ENCODE peak calls at places on chromosomes 7 and 10, in seven cellular contexts. U is ascending aorta, G is progenitor cell of endocrine pancreas, N is ovary, R is bronchial epithelial cell, V is left lung, Y is fibroblast of mammary gland. E is an unnamed sample.

GRCh38 chr7:116231543-116232401 is 21.4 kb downstream of the TES start:
- DNase-seq in Y (peak; percentile 74), N (no peak), V (no peak), R (peak; percentile 68), U (no peak), G (no peak), E (no peak)

GRCh38 chr10:73865459-73866442 is 8.6 kb downstream of the CAMK2G start:
- DNase-seq in G (no peak), Y (no peak), N (no peak), V (peak; percentile 78), R (no peak), U (no peak), E (no peak)

GRCh38 chr10:107589081-107589480 is 424.6 kb upstream of the SORCS1 start:
- DNase-seq in G (no peak), Y (peak; percentile 1), N (no peak), V (no peak), R (peak; percentile 20), U (no peak), E (no peak)

GRCh38 chr10:119701861-119702260 is 24.0 kb upstream of the INPP5F start:
- DNase-seq in V (no peak), G (no peak), R (peak; percentile 57), Y (peak; percentile 47), U (no peak), N (no peak), E (no peak)

GRCh38 chr7:30474485-30474884 is 4.1 kb downstream of the NOD1 start:
- DNase-seq in Y (no peak), U (no peak), R (no peak), V (no peak), G (no peak), N (peak; percentile 26), E (no peak)

GRCh38 chr7:27185708-27186449 is 847 bp upstream of the HOXA11 start:
- DNase-seq in Y (no peak), N (no peak), V (peak; percentile 24), G (no peak), R (no peak), U (peak; percentile 7), E (peak; percentile 18)

GRCh38 chr7:138460176-138460648 is at the start of gene TRIM24:
- DNase-seq in R (no peak), Y (no peak), V (no peak), G (no peak), N (no peak), U (no peak), E (peak; percentile 68)

GRCh38 chr7:4631664-4632171 is 50.4 kb upstream of the FOXK1 start:
- DNase-seq in R (peak; percentile 84), V (peak; percentile 83), N (peak; percentile 88), Y (peak; percentile 97), G (peak; percentile 22), U (peak; percentile 50), E (peak; percentile 50)

GRCh38 chr10:70035531-70035930 is 17.1 kb upstream of the MACROH2A2 start:
- DNase-seq in R (no peak), V (no peak), U (no peak), G (no peak), N (no peak), Y (no peak), E (no peak)

GRCh38 chr7:107816053-107816566 is 13.1 kb upstream of the SLC26A3 start:
- DNase-seq in U (no peak), R (no peak), G (no peak), V (no peak), N (no peak), Y (peak; percentile 63), E (no peak)

GRCh38 chr10:43257210-43258031 is 9.4 kb downstream of the RASGEF1A start:
- DNase-seq in U (no peak), G (peak; percentile 8), R (no peak), Y (no peak), V (no peak), N (peak; percentile 3), E (peak; percentile 3)

GRCh38 chr7:5396542-5396941 is 27.1 kb downstream of the TNRC18 start:
- DNase-seq in U (no peak), N (no peak), Y (peak; percentile 38), R (peak; percentile 46), V (peak; percentile 66), G (no peak), E (no peak)

GRCh38 chr7:135673360-135673706 is 11.0 kb downstream of the STMP1 start:
- DNase-seq in G (no peak), V (no peak), R (peak; percentile 76), Y (peak; percentile 40), N (no peak), U (no peak), E (no peak)

GRCh38 chr7:129778770-129779601 is 167.5 kb downstream of the NRF1 start:
- DNase-seq in V (no peak), G (no peak), U (no peak), Y (no peak), N (no peak), R (no peak), E (no peak)

GRCh38 chr10:43287056-43288007 is 20.5 kb upstream of the RASGEF1A start:
- DNase-seq in R (peak; percentile 85), V (peak; percentile 78), G (no peak), Y (no peak), N (no peak), U (no peak), E (no peak)

GRCh38 chr7:141231018-141231792 is 157.3 kb downstream of the TMEM178B start:
- DNase-seq in V (no peak), R (no peak), Y (peak; percentile 41), U (no peak), G (no peak), N (no peak), E (no peak)

GRCh38 chr7:73715648-73716317 is 3.7 kb downstream of the STX1A start:
- DNase-seq in N (no peak), U (no peak), Y (peak; percentile 98), G (no peak), V (no peak), R (peak; percentile 98), E (no peak)

GRCh38 chr10:95675403-95676116 is 18.2 kb downstream of the TCTN3 start:
- DNase-seq in U (no peak), V (no peak), Y (no peak), R (peak; percentile 18), G (no peak), N (no peak), E (no peak)

GRCh38 chr10:43926875-43927406 is 278.3 kb upstream of the ZNF32 start:
- DNase-seq in V (no peak), R (no peak), U (no peak), Y (no peak), N (no peak), G (no peak), E (no peak)

GRCh38 chr10:9296206-9296605 is 1241.7 kb downstream of the GATA3 start:
- DNase-seq in G (no peak), N (no peak), U (no peak), V (no peak), Y (peak; percentile 31), R (no peak), E (no peak)

GRCh38 chr7:45118830-45119452 is 7.4 kb upstream of the TBRG4 start:
- DNase-seq in V (no peak), U (no peak), G (no peak), N (no peak), Y (no peak), R (no peak), E (no peak)

GRCh38 chr10:3805791-3806381 is 20.9 kb upstream of the KLF6 start:
- DNase-seq in N (no peak), G (no peak), R (peak; percentile 75), Y (peak; percentile 97), V (no peak), U (peak; percentile 55), E (no peak)

GRCh38 chr7:102098986-102099385 is 187.7 kb upstream of the SH2B2 start:
- DNase-seq in Y (no peak), R (no peak), U (no peak), V (no peak), G (no peak), N (no peak), E (no peak)
- TF ChIP-seq CTCF in Y (no peak), R (no peak), U (no peak), V (no peak), G (no peak), N (no peak), E (no peak)

GRCh38 chr10:90138844-90139243 is 437.5 kb downstream of the KIF20B start:
- DNase-seq in G (no peak), V (no peak), Y (peak; percentile 27), R (peak; percentile 37), U (no peak), N (no peak), E (no peak)
- TF ChIP-seq CTCF in G (peak; percentile 30), V (peak; percentile 22), Y (peak; percentile 57), R (peak; percentile 44), U (peak; percentile 6), N (no peak), E (no peak)

GRCh38 chr10:85111271-85111670 is 782.9 kb downstream of the CCSER2 start:
- DNase-seq in R (no peak), G (no peak), N (no peak), V (no peak), Y (no peak), U (no peak), E (no peak)

GRCh38 chr10:85100495-85100894 is 772.1 kb downstream of the CCSER2 start:
- DNase-seq in R (peak; percentile 5), U (no peak), N (no peak), G (no peak), V (no peak), Y (no peak), E (no peak)

GRCh38 chr10:85105614-85106013 is 777.2 kb downstream of the CCSER2 start:
- DNase-seq in R (no peak), U (no peak), G (no peak), V (no peak), Y (no peak), N (no peak), E (no peak)
- TF ChIP-seq CTCF in R (no peak), U (no peak), G (peak; percentile 49), V (no peak), Y (no peak), N (no peak), E (no peak)

GRCh38 chr10:103855424-103855823 is at the start of gene SH3PXD2A:
- DNase-seq in V (no peak), N (peak; percentile 64), Y (no peak), R (no peak), G (peak; percentile 67), U (no peak), E (no peak)
- TF ChIP-seq CTCF in V (no peak), N (no peak), Y (no peak), R (no peak), G (no peak), U (peak; percentile 19), E (no peak)